ENCODE peak calls at places on chromosomes 7 and 10, in six cellular contexts. J is CD8-positive, alpha-beta T cell; Z is stimulated activated CD4-positive, alpha-beta T cell treated with anti-CD3 and anti-CD28 coated beads, Interleukin-1b, Interleukin-23, amount 100 ng/mL, for 4 hours; N is activated CD8-positive, alpha-beta memory T cell treated with anti-CD3 and anti-CD28 coated beads for 1 hour; K is G401; V is heart left ventricle. B is an unnamed sample.

GRCh38 chr7:123635551-123636359 is 19.9 kb upstream of the LMOD2 start:
- DNase-seq in N (no peak), V (no peak), J (no peak), K (peak; percentile 15), Z (no peak), B (peak; percentile 17)

GRCh38 chr10:132445516-132446194 is 48.7 kb downstream of the PWWP2B start:
- DNase-seq in K (no peak), J (no peak), Z (no peak), V (no peak), N (no peak), B (no peak)

GRCh38 chr7:44213872-44214595 is 13.3 kb downstream of the YKT6 start:
- DNase-seq in Z (no peak), N (no peak), J (no peak), K (peak; percentile 85), V (no peak), B (peak; percentile 42)

GRCh38 chr10:49448924-49449323 is 53.0 kb upstream of the DRGX start:
- DNase-seq in K (no peak), J (no peak), Z (no peak), N (no peak), V (no peak), B (no peak)

GRCh38 chr10:91198781-91199180 is 21.7 kb upstream of the PCGF5 start:
- DNase-seq in K (no peak), N (no peak), Z (no peak), V (no peak), J (no peak), B (peak; percentile 83)

GRCh38 chr10:96606216-96606615 is 19.4 kb upstream of the TM9SF3 start:
- DNase-seq in N (no peak), K (no peak), Z (no peak), J (no peak), V (no peak), B (no peak)

GRCh38 chr7:127976056-127976455 is 55.2 kb downstream of the LRRC4 start:
- DNase-seq in N (no peak), Z (no peak), V (no peak), J (no peak), K (peak; percentile 70), B (no peak)

GRCh38 chr7:108973075-108973474 is 403.4 kb downstream of the DNAJB9 start:
- DNase-seq in J (no peak), V (no peak), N (no peak), Z (no peak), K (no peak), B (no peak)

GRCh38 chr7:73840715-73841379 is 1.5 kb downstream of the METTL27 start:
- DNase-seq in K (no peak), J (no peak), Z (no peak), N (no peak), V (no peak), B (no peak)

GRCh38 chr7:34059551-34059840 is 154.2 kb downstream of the BMPER start:
- DNase-seq in K (no peak), J (no peak), Z (no peak), N (no peak), V (no peak), B (no peak)

GRCh38 chr10:90007226-90007625 is 305.8 kb downstream of the KIF20B start:
- DNase-seq in N (no peak), Z (no peak), K (no peak), V (no peak), J (no peak), B (no peak)

GRCh38 chr7:82050134-82050533 is 280.3 kb upstream of the HGF start:
- DNase-seq in Z (no peak), V (peak; percentile 24), N (no peak), J (no peak), K (no peak), B (no peak)

GRCh38 chr7:96187735-96188622 is 133.9 kb downstream of the SLC25A13 start:
- DNase-seq in N (no peak), K (no peak), V (no peak), Z (no peak), J (no peak), B (no peak)

GRCh38 chr10:103676058-103676785 is 179.2 kb downstream of the SH3PXD2A start:
- DNase-seq in N (no peak), Z (no peak), V (peak; percentile 58), J (no peak), K (no peak), B (no peak)

GRCh38 chr10:110456046-110456445 is 41.7 kb upstream of the DUSP5 start:
- DNase-seq in K (no peak), Z (no peak), J (no peak), V (no peak), N (no peak), B (no peak)

GRCh38 chr10:133135116-133135465 is 24.9 kb upstream of the KNDC1 start:
- DNase-seq in K (no peak), V (peak; percentile 13), N (no peak), Z (no peak), J (no peak), B (no peak)

GRCh38 chr7:117808273-117808868 is 64.9 kb downstream of the CTTNBP2 start:
- DNase-seq in Z (no peak), K (peak; percentile 99), N (no peak), V (peak; percentile 56), J (no peak), B (no peak)

GRCh38 chr10:77804371-77804770 is 122.2 kb downstream of the DLG5 start:
- DNase-seq in V (no peak), J (no peak), K (no peak), N (no peak), Z (no peak), B (no peak)

GRCh38 chr10:128868481-128868880 is 598.6 kb upstream of the MGMT start:
- DNase-seq in K (no peak), V (no peak), Z (no peak), J (no peak), N (no peak), B (no peak)

GRCh38 chr10:1551636-1552338 is 185.5 kb downstream of the ADARB2 start:
- DNase-seq in Z (no peak), V (no peak), J (no peak), N (no peak), K (no peak), B (no peak)

GRCh38 chr7:81484266-81484665 is 285.6 kb downstream of the HGF start:
- DNase-seq in N (no peak), K (no peak), V (peak; percentile 63), J (no peak), Z (no peak), B (no peak)

GRCh38 chr7:26151953-26152781 is at the start of gene NFE2L3:
- DNase-seq in N (peak; percentile 70), J (peak; percentile 74), K (peak; percentile 68), V (peak; percentile 75), Z (peak; percentile 83), B (peak; percentile 82)

GRCh38 chr7:47601119-47601880 is 19.4 kb upstream of the TNS3 start:
- DNase-seq in K (no peak), N (no peak), J (no peak), V (no peak), Z (no peak), B (no peak)

GRCh38 chr10:74189999-74190421 is 39.0 kb downstream of the ADK start:
- DNase-seq in J (no peak), V (no peak), K (no peak), Z (no peak), N (no peak), B (peak; percentile 41)

GRCh38 chr7:50502947-50503346 is 52.8 kb upstream of the FIGNL1 start:
- DNase-seq in V (no peak), J (no peak), K (no peak), Z (no peak), N (no peak), B (no peak)

GRCh38 chr7:42621543-42622219 is 290.2 kb downstream of the C7orf25 start:
- DNase-seq in N (no peak), Z (no peak), V (no peak), J (no peak), K (no peak), B (no peak)

GRCh38 chr10:70849582-70850016 is 33.9 kb downstream of the SGPL1 start:
- DNase-seq in K (no peak), J (no peak), V (no peak), N (no peak), Z (no peak), B (no peak)

GRCh38 chr7:4739528-4739992 is 35.9 kb upstream of the AP5Z1 start:
- DNase-seq in N (no peak), Z (no peak), V (peak; percentile 68), J (no peak), K (peak; percentile 58), B (peak; percentile 38)

GRCh38 chr7:136956671-136957070 is 88.2 kb downstream of the CHRM2 start:
- DNase-seq in V (no peak), J (no peak), K (no peak), N (no peak), Z (no peak), B (no peak)

GRCh38 chr7:131107343-131108211 is 220.1 kb upstream of the MKLN1 start:
- DNase-seq in N (peak; percentile 48), Z (peak; percentile 56), J (peak; percentile 62), K (peak; percentile 92), V (peak; percentile 76), B (peak; percentile 94)

GRCh38 chr7:144144426-144144825 is 21.4 kb downstream of the OR2A14 start:
- DNase-seq in J (no peak), V (no peak), K (no peak), Z (no peak), N (no peak), B (no peak)

GRCh38 chr7:134545918-134546317 is 3.0 kb upstream of the AKR1B15 start:
- DNase-seq in Z (no peak), V (no peak), N (no peak), J (no peak), K (no peak), B (no peak)

GRCh38 chr7:135879238-135879637 is 97.9 kb downstream of the MTPN start:
- DNase-seq in V (no peak), N (no peak), J (no peak), Z (no peak), K (no peak), B (no peak)

GRCh38 chr10:72503694-72504438 is 122.0 kb downstream of the MICU1 start:
- DNase-seq in Z (no peak), J (no peak), V (no peak), N (no peak), K (no peak), B (no peak)

GRCh38 chr7:99928994-99929729 is at the start of gene GJC3:
- DNase-seq in N (no peak), Z (no peak), K (peak; percentile 70), J (peak; percentile 38), V (peak; percentile 75), B (peak; percentile 50)

GRCh38 chr10:119006451-119007210 is 22.9 kb upstream of the NANOS1 start:
- DNase-seq in V (no peak), J (no peak), Z (no peak), N (no peak), K (peak; percentile 40), B (no peak)

GRCh38 chr10:89414879-89415821 is 782 bp downstream of the IFIT5 start:
- DNase-seq in K (peak; percentile 52), J (peak; percentile 16), V (peak; percentile 54), N (peak; percentile 19), Z (no peak), B (peak; percentile 62)

GRCh38 chr10:126179637-126180036 is 208.6 kb downstream of the ADAM12 start:
- DNase-seq in J (no peak), K (no peak), V (no peak), Z (no peak), N (no peak), B (no peak)

GRCh38 chr10:114504769-114505579 is 100.7 kb upstream of the AFAP1L2 start:
- DNase-seq in V (no peak), Z (no peak), N (no peak), K (no peak), J (no peak), B (no peak)

B was measured in CD4-positive, CD25-positive, alpha-beta regulatory T cell.